ENCODE peak calls at places on chromosomes 16 and 17, in ten cellular contexts. S is astrocyte; N is left lung; X is brain microvascular endothelial cell; F is PC-3; Q is neuronal stem cell; I is kidney; L is heart left ventricle; B is naive thymus-derived CD4-positive, alpha-beta T cell; V is stomach. A is an unnamed sample. For H3K36me3, the result is how much of the 10 kb centered on the place peaks cover.

GRCh38 chr17:74049167-74049797 is 154.2 kb upstream of the RPL38 start:
- DNase-seq in S (no peak), N (no peak), X (no peak), F (no peak), Q (no peak), I (no peak), L (no peak), B (no peak), V (no peak), A (no peak)

GRCh38 chr17:36849871-36850348 is 87.4 kb upstream of the LHX1 start:
- DNase-seq in S (peak), N (no peak), X (peak), F (peak), Q (no peak), I (no peak), L (no peak), B (no peak), V (no peak), A (no peak)

GRCh38 chr17:78774956-78775571 is 7.0 kb downstream of the CYTH1 start:
- DNase-seq in S (no peak), N (no peak), X (no peak), F (no peak), Q (no peak), I (no peak), L (no peak), B (no peak), V (no peak), A (no peak)

GRCh38 chr16:87297918-87298631 is 19.1 kb downstream of the C16orf95 start:
- DNase-seq in S (no peak), N (no peak), X (no peak), F (peak), Q (peak), I (no peak), L (no peak), B (no peak), V (no peak), A (peak)

GRCh38 chr17:62693616-62694415 is 66.3 kb downstream of the MRC2 start:
- DNase-seq in S (no peak), N (no peak), X (no peak), F (peak), Q (no peak), I (no peak), L (no peak), B (no peak), V (no peak), A (peak)

GRCh38 chr17:43608313-43608712 is 53.4 kb downstream of the MEOX1 start:
- DNase-seq in S (peak), N (no peak), X (peak), F (peak), Q (no peak), I (no peak), L (no peak), B (no peak), V (no peak), A (no peak)

GRCh38 chr16:22813223-22813945 is 578 bp upstream of the HS3ST2 start:
- DNase-seq in S (peak), N (peak), X (no peak), F (peak), Q (peak), I (peak), L (peak), B (no peak), V (peak), A (peak)

GRCh38 chr17:79214940-79215604 is 140.4 kb downstream of the ENGASE start:
- DNase-seq in S (no peak), N (no peak), X (no peak), F (no peak), Q (no peak), I (no peak), L (no peak), B (no peak), V (no peak), A (no peak)

GRCh38 chr16:25097304-25097988 is 14.1 kb upstream of the LCMT1 start:
- DNase-seq in S (peak), N (no peak), X (peak), F (no peak), Q (no peak), I (no peak), L (no peak), B (no peak), V (no peak), A (peak)

GRCh38 chr17:4566785-4567184 is 6.4 kb upstream of the GGT6 start:
- DNase-seq in S (peak), N (no peak), X (peak), F (peak), Q (peak), I (no peak), L (peak), B (no peak), V (peak), A (peak)

GRCh38 chr17:58120195-58120822 is 27.9 kb upstream of the OR4D1 start:
- DNase-seq in S (peak), N (no peak), X (peak), F (peak), Q (peak), I (no peak), L (peak), B (peak), V (peak), A (no peak)

GRCh38 chr17:74864866-74865395 is 5.2 kb upstream of the GRIN2C start:
- DNase-seq in S (no peak), N (peak), X (peak), F (peak), Q (peak), I (no peak), L (peak), B (peak), V (peak), A (peak)

GRCh38 chr17:75783069-75783783 is 1.4 kb upstream of the UNK start:
- DNase-seq in S (peak), N (no peak), X (peak), F (peak), Q (no peak), I (no peak), L (no peak), B (no peak), V (no peak), A (peak)

GRCh38 chr16:56190903-56191806 is at the start of gene GNAO1:
- DNase-seq in S (peak), N (peak), X (peak), F (peak), Q (peak), I (peak), L (peak), B (no peak), V (peak), A (peak)

GRCh38 chr17:13865650-13866049 is 203.7 kb upstream of the COX10 start:
- DNase-seq in S (no peak), N (no peak), X (no peak), F (no peak), Q (no peak), I (no peak), L (no peak), B (no peak), V (no peak), A (no peak)

GRCh38 chr16:84896847-84897246 is 77.1 kb downstream of the CRISPLD2 start:
- DNase-seq in S (no peak), N (no peak), X (no peak), F (no peak), Q (no peak), I (peak), L (no peak), B (no peak), V (no peak), A (no peak)

GRCh38 chr16:48126801-48127644 is 28.8 kb downstream of the ABCC12 start:
- DNase-seq in S (peak), N (peak), X (peak), F (peak), Q (no peak), I (peak), L (no peak), B (no peak), V (peak), A (peak)

GRCh38 chr17:65055280-65055707 is 1.2 kb downstream of the GNA13 start:
- DNase-seq in S (no peak), N (no peak), X (no peak), F (no peak), Q (no peak), I (no peak), L (no peak), B (peak), V (no peak), A (peak)

GRCh38 chr17:13688716-13689115 is 87.0 kb upstream of the HS3ST3A1 start:
- DNase-seq in S (no peak), N (no peak), X (no peak), F (no peak), Q (no peak), I (no peak), L (no peak), B (no peak), V (no peak), A (no peak)

GRCh38 chr17:82653651-82654528 is 5.6 kb upstream of the WDR45B start:
- DNase-seq in S (no peak), N (no peak), X (no peak), F (no peak), Q (no peak), I (peak), L (no peak), B (no peak), V (no peak), A (peak)

GRCh38 chr17:18145811-18146210 is 37.3 kb downstream of the MYO15A start:
- DNase-seq in S (no peak), N (no peak), X (no peak), F (no peak), Q (no peak), I (peak), L (no peak), B (no peak), V (no peak), A (no peak)

GRCh38 chr17:45871718-45872117 is 22.6 kb upstream of the MAPT start:
- DNase-seq in S (no peak), N (no peak), X (no peak), F (no peak), Q (no peak), I (no peak), L (no peak), B (no peak), V (no peak), A (no peak)

GRCh38 chr17:67421869-67422273 is 44.8 kb downstream of the PITPNC1 start:
- DNase-seq in S (peak), N (no peak), X (peak), F (peak), Q (no peak), I (no peak), L (no peak), B (peak), V (no peak), A (peak)

GRCh38 chr16:89922884-89923639 is at the start of gene TUBB3:
- DNase-seq in S (peak), N (peak), X (peak), F (peak), Q (peak), I (peak), L (peak), B (no peak), V (peak), A (peak)

GRCh38 chr16:10033561-10033960 is 148.7 kb downstream of the GRIN2A start:
- DNase-seq in S (no peak), N (no peak), X (no peak), F (no peak), Q (no peak), I (no peak), L (no peak), B (no peak), V (no peak), A (no peak)

GRCh38 chr16:51359141-51359960 is 208.3 kb upstream of the SALL1 start:
- DNase-seq in S (no peak), N (no peak), X (no peak), F (no peak), Q (peak), I (no peak), L (peak), B (no peak), V (no peak), A (no peak)

GRCh38 chr17:61218438-61218837 is 181.2 kb upstream of the TBX2 start:
- DNase-seq in S (peak), N (no peak), X (peak), F (peak), Q (no peak), I (no peak), L (no peak), B (no peak), V (no peak), A (peak)

GRCh38 chr17:18257268-18257681 is 1.3 kb downstream of the FLII start:
- DNase-seq in S (no peak), N (no peak), X (no peak), F (peak), Q (no peak), I (peak), L (no peak), B (no peak), V (peak), A (peak)

GRCh38 chr16:20323591-20324117 is 3.7 kb downstream of the GP2 start:
- DNase-seq in S (no peak), N (no peak), X (no peak), F (no peak), Q (no peak), I (no peak), L (no peak), B (no peak), V (no peak), A (no peak)

GRCh38 chr17:73874008-73874407 is 229.8 kb upstream of the SDK2 start:
- DNase-seq in S (no peak), N (no peak), X (peak), F (no peak), Q (no peak), I (no peak), L (no peak), B (no peak), V (no peak), A (no peak)

GRCh38 chr17:74394977-74395376 is 27.7 kb downstream of the GPR142 start:
- DNase-seq in S (no peak), N (no peak), X (no peak), F (peak), Q (no peak), I (no peak), L (no peak), B (no peak), V (peak), A (peak)

GRCh38 chr16:4920826-4921225 is 16.1 kb downstream of the PPL start:
- DNase-seq in S (no peak), N (no peak), X (no peak), F (no peak), Q (no peak), I (no peak), L (no peak), B (no peak), V (no peak), A (peak)

GRCh38 chr17:10838682-10839081 is 795 bp upstream of the PIRT start:
- DNase-seq in S (no peak), N (no peak), X (no peak), F (no peak), Q (no peak), I (no peak), L (no peak), B (no peak), V (no peak), A (no peak)

GRCh38 chr17:62965149-62965648 is 836 bp upstream of the TANC2 start:
- DNase-seq in S (peak), N (no peak), X (no peak), F (no peak), Q (no peak), I (no peak), L (no peak), B (no peak), V (no peak), A (no peak)

GRCh38 chr17:17141860-17142552 is 64.1 kb downstream of the PLD6 start:
- DNase-seq in S (no peak), N (no peak), X (peak), F (no peak), Q (peak), I (no peak), L (no peak), B (peak), V (no peak), A (peak)

DNA sequence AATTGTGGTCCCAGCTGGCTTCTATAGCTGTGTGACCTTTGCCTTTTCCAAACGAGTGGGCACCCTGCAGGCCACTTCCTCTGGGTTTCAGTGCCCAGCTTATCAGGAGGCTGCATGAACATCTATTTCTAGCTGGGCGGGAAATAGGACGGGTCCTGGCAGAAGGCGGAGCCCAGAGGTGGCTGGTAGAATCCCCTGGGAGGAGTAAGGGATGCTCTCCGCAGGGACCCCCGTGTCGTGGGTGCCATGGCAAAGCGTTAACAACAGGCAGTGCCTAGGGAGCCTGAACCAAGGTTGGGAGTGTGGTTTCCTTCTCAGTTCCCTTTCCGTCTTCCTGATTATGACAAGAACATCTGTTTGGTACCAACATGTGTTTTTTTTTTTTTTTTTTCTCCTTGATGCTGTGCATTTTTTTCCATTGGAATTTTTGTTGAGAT is 58.2 kb downstream of the PLCG2 start:
- DNase-seq in S (no peak), N (no peak), X (no peak), F (no peak), Q (no peak), I (no peak), L (no peak), B (no peak), V (no peak), A (no peak)
- H3K36me3 ChIP-seq in S (under half), N (under half), X (under half), F (under half), Q (under half), I (under half), L (under half), B (under half), V (under half), A (under half)

GRCh38 chr16:57470683-57471082 is 8.2 kb downstream of the POLR2C start:
- DNase-seq in S (no peak), N (peak), X (no peak), F (no peak), Q (no peak), I (no peak), L (peak), B (no peak), V (peak), A (no peak)
- H3K27ac ChIP-seq in S (no peak), N (peak), X (no peak), F (no peak), Q (no peak), I (peak), L (peak), B (no peak), V (peak), A (no peak)

DNA sequence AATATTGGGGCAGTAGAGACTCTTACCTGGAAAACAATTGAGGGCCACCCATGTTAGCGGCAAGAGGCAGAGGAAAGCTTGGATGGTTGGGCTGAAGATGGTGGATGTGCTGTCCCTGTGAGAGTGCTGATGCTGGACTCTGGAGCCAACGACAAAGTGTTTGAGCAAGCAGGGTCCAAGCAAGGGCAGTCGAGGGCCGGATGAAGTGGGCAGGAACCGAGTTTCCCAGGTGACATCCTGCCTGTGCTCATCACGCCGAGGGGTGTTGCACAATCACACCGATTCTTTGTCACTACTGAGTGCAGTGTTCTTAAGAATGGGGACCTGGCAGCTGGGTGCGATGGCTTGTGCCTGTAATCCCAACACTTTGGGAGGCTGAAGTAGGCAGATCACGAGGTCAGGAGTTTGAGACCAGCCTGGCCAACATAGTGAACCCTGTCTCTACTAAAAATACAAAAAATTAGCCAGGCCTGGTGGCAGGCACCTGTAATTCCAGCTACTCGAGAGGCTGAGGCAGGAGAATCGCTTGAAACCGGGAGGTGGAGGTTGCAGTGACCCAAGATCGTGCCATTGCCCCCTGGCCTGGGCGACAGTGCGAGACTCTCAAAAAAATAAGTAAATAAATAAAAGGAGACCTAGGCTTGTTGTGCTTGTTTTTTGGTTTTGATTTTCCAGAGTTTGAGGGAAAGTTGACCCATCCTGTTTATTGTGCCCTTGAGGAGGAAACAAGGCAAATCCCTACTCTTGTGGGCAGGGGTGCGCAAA is 6.1 kb downstream of the PYCARD start:
- DNase-seq in S (no peak), N (no peak), X (no peak), F (no peak), Q (no peak), I (no peak), L (no peak), B (no peak), V (no peak), A (no peak)
- H3K36me3 ChIP-seq in S (half or more), N (half or more), X (half or more), F (under half), Q (under half), I (under half), L (half or more), B (under half), V (under half), A (half or more)

GRCh38 chr16:2207872-2208271 is 2.6 kb downstream of the MLST8 start:
- DNase-seq in S (no peak), N (no peak), X (no peak), F (no peak), Q (no peak), I (no peak), L (no peak), B (no peak), V (no peak), A (no peak)

GRCh38 chr16:2205104-2205966 is at the start of gene MLST8:
- DNase-seq in S (peak), N (peak), X (peak), F (peak), Q (peak), I (peak), L (peak), B (peak), V (peak), A (peak)

GRCh38 chr16:2206780-2207433 is 1.7 kb downstream of the MLST8 start:
- DNase-seq in S (no peak), N (no peak), X (no peak), F (no peak), Q (no peak), I (peak), L (no peak), B (no peak), V (no peak), A (peak)

GRCh38 chr16:2205967-2206313 is 686 bp downstream of the MLST8 start:
- DNase-seq in S (no peak), N (peak), X (no peak), F (no peak), Q (no peak), I (peak), L (no peak), B (no peak), V (no peak), A (no peak)

DNA sequence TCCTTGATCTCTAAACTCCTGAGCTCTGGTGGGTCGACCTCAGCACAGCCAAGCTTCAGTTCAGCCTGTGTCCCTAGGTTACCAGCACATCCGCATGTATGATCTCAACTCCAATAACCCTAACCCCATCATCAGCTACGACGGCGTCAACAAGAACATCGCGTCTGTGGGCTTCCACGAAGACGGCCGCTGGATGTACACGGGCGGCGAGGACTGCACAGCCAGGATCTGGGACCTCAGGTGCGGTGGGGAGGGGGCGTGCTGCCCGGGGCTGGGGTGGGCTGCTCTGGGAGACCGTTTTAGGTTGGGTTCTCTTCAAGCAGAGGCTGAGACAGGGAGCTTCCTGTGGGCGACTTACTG is 1.1 kb downstream of the MLST8 start:
- DNase-seq in S (no peak), N (no peak), X (no peak), F (no peak), Q (no peak), I (peak), L (no peak), B (no peak), V (no peak), A (peak)
- H3K27ac ChIP-seq in S (no peak), N (no peak), X (no peak), F (no peak), Q (peak), I (no peak), L (peak), B (peak), V (peak), A (no peak)

DNA sequence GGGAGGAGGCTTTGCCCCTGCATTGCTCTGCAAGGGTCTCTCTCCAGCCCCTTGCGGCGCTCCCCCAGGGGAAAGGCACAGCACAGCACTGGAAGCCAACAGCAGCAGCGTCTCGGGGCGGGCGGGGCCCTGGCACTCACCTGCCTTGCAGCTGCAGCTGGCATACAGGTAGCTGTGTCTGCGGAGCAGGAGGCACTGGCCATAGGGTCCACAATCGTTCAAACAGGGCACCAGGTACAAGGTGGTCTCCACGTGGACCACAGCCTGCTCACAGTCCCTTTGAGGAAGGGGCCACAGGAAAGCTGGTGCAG is 4.2 kb upstream of the MRPL28 start:
- DNase-seq in S (no peak), N (no peak), X (no peak), F (no peak), Q (no peak), I (no peak), L (no peak), B (no peak), V (no peak), A (no peak)
- H3K36me3 ChIP-seq in S (under half), N (half or more), X (under half), F (under half), Q (under half), I (under half), L (under half), B (under half), V (under half), A (under half)